ENCODE peak calls at places on chromosomes 2 and 18, in ten cellular contexts. F is pancreas; A is astrocyte of the cerebellum; Q is CD8-positive, alpha-beta memory T cell; T is NT2/D1; Z is uterus; Y is LNCaP clone FGC; W is fibroblast of mammary gland; D is GM23248; K is esophagus muscularis mucosa. O is an unnamed sample.
A peak's percentile ranks its signal among the peaks of the same experiment; 100 is the strongest.

GRCh38 chr18:63697261-63697660 is 5.5 kb upstream of the SERPINB11 start:
- DNase-seq in T (no peak), Z (no peak), Y (no peak), A (no peak), F (no peak), K (no peak), W (peak; percentile 11), Q (no peak), D (peak; percentile 44), O (no peak)

GRCh38 chr2:144516981-144517824 is 2.7 kb downstream of the ZEB2 start:
- DNase-seq in T (no peak), Q (peak; percentile 40), W (peak; percentile 97), K (no peak), D (peak; percentile 98), Z (peak; percentile 53), F (no peak), Y (no peak), A (peak; percentile 87), O (peak; percentile 24)

GRCh38 chr18:47035156-47035671 is at the start of gene ELOA2:
- DNase-seq in Q (no peak), A (no peak), Y (no peak), K (no peak), Z (no peak), W (no peak), F (no peak), T (no peak), D (no peak), O (no peak)

GRCh38 chr2:239260546-239261327 is 140.1 kb downstream of the HDAC4 start:
- DNase-seq in W (no peak), K (no peak), Q (no peak), D (no peak), Y (no peak), A (no peak), F (no peak), Z (no peak), T (no peak), O (no peak)

GRCh38 chr2:231554748-231555545 is 24.7 kb upstream of the NMUR1 start:
- DNase-seq in D (peak; percentile 45), Q (no peak), A (no peak), T (no peak), Z (peak; percentile 79), Y (no peak), K (no peak), W (peak; percentile 75), F (no peak), O (no peak)

GRCh38 chr2:109612991-109613921 is 510 bp downstream of the SEPTIN10 start:
- DNase-seq in Z (peak; percentile 71), Q (peak; percentile 8), K (no peak), T (no peak), W (peak; percentile 72), F (peak; percentile 54), D (peak; percentile 81), Y (no peak), A (peak; percentile 49), O (no peak)

GRCh38 chr2:110101280-110101844 is 14.3 kb downstream of the MALL start:
- DNase-seq in A (peak; percentile 99), F (peak; percentile 84), Q (no peak), W (peak; percentile 100), K (peak; percentile 94), Y (peak; percentile 46), D (peak; percentile 99), T (no peak), Z (peak; percentile 85), O (no peak)

GRCh38 chr18:62245699-62246098 is 58.6 kb downstream of the RELCH start:
- DNase-seq in T (no peak), Z (no peak), F (no peak), D (no peak), Q (no peak), K (no peak), W (no peak), A (no peak), Y (no peak), O (no peak)

GRCh38 chr2:135586148-135586547 is 54.9 kb downstream of the R3HDM1 start:
- DNase-seq in Y (no peak), Z (no peak), T (no peak), D (no peak), K (no peak), A (no peak), F (no peak), W (no peak), Q (no peak), O (no peak)

GRCh38 chr2:15337996-15338666 is 223.0 kb downstream of the NBAS start:
- DNase-seq in Z (no peak), A (no peak), D (no peak), Y (no peak), F (no peak), T (no peak), Q (no peak), K (no peak), W (peak; percentile 17), O (no peak)

GRCh38 chr18:51541230-51541629 is 343.7 kb upstream of the MEX3C start:
- DNase-seq in Z (no peak), Q (no peak), Y (no peak), F (no peak), D (no peak), W (no peak), T (no peak), K (no peak), A (no peak), O (no peak)

DNA sequence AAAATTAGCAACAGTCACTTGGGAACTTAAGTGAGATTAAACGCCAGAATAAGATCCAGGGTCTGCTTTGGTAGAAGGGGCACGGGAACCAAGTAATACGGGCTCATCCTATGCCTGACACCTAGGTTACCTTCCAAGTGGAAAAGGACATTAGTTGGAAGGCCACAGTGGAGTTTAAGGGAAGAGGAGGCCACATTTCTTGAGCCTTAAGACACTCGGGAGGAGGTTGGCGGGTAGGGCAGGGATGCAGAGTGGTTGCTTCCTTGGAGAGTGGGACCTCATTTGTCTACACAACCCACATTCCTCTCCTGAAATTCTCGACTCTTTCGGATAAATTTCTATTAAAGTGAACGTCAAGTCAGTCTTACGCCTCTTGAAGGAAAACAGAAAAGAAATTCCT is 510 bp upstream of the DNAH6 start:
- DNase-seq in Z (no peak), W (no peak), A (no peak), D (no peak), T (no peak), Q (no peak), Y (no peak), K (no peak), F (no peak), O (no peak)
- H3K4me3 ChIP-seq in Z (peak overlapping the region; percentile 39), W (peak overlapping the region; percentile 72), A (peak overlapping the region; percentile 54), D (peak overlapping the region; percentile 97), T (no peak overlapping the region), Q (peak overlapping the region; percentile 69), Y (peak overlapping the region; percentile 66), K (peak overlapping the region; percentile 55), F (no peak overlapping the region), O (no peak overlapping the region)

GRCh38 chr2:23452397-23452796 is 67.4 kb downstream of the KLHL29 start:
- DNase-seq in F (no peak), Z (no peak), T (no peak), Q (no peak), A (no peak), Y (no peak), W (no peak), D (no peak), K (no peak), O (no peak)

GRCh38 chr2:23454501-23455120 is 69.6 kb downstream of the KLHL29 start:
- DNase-seq in F (no peak), Y (no peak), D (no peak), Q (no peak), T (no peak), A (no peak), W (no peak), K (no peak), Z (no peak), O (no peak)

GRCh38 chr2:23453936-23454460 is 69.0 kb downstream of the KLHL29 start:
- DNase-seq in Y (no peak), Q (no peak), D (no peak), K (no peak), W (no peak), T (no peak), F (no peak), A (no peak), Z (no peak), O (no peak)

GRCh38 chr2:23449831-23450331 is 64.9 kb downstream of the KLHL29 start:
- DNase-seq in Z (no peak), W (peak; percentile 19), Q (no peak), T (no peak), D (peak; percentile 20), A (no peak), F (no peak), Y (no peak), K (no peak), O (no peak)

DNA sequence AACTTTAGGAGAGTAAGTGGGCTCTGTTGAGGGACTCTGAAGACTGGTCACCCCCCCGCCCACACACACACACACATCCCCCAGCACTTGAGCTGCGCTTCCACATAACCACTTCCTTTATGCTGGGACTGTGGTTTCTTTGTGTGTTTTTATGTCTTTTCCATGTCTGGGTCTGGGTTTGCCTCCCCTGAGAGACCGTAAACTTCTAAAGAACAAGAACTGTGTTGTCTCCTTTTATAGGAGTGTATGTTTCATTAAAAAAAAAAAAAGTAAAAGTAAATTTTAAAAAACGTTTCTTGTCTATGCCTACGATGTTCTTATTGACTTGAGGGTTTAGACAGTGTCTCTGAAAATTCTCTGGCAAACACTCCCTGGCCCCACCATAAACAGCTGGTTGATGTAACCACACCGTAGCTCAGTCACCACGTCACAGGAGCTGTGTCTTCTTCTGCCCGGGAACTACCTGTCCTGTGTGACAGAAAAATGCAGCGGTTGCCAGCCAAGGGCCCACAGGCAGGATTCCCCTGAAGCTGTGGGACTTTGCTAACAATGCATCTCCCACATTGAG is 68.0 kb downstream of the KLHL29 start:
- DNase-seq in K (no peak), W (peak; percentile 15), Z (no peak), F (no peak), Y (no peak), Q (peak; percentile 66), A (peak; percentile 23), D (no peak), T (no peak), O (no peak)
- H3K4me3 ChIP-seq in K (no peak overlapping the region), W (no peak overlapping the region), Z (no peak overlapping the region), F (no peak overlapping the region), Y (no peak overlapping the region), Q (no peak overlapping the region), A (no peak overlapping the region), D (no peak overlapping the region), T (no peak overlapping the region), O (no peak overlapping the region)

GRCh38 chr2:203914546-203915169 is 21.9 kb upstream of the ICOS start:
- DNase-seq in W (no peak), Q (no peak), F (no peak), T (no peak), A (no peak), Z (no peak), D (peak; percentile 34), K (no peak), Y (no peak), O (no peak)
- H3K4me3 ChIP-seq in W (no peak overlapping the region), Q (no peak overlapping the region), F (no peak overlapping the region), T (no peak overlapping the region), A (no peak overlapping the region), Z (no peak overlapping the region), D (peak overlapping the region; percentile 68), K (no peak overlapping the region), Y (no peak overlapping the region), O (no peak overlapping the region)

DNA sequence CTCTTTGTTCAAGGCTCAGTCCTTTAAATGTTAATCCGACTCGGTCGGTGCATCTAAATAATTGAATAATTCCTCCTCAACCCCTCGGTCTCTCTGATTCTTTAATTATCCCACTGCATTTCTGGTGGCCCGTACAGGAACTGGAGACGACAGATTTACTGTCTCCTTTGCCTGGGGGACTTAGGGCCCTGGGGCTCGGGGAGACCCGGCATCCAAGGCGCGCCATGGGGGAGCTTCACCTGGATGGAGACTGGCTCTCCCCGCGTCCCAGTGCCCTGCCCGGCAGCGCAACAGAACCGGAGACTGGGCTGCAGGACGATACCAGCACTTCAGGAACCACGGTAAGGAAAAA is 47.7 kb upstream of the SELENOI start:
- DNase-seq in Q (no peak), K (no peak), D (no peak), A (no peak), F (no peak), Y (no peak), T (no peak), Z (no peak), W (no peak), O (no peak)
- H3K4me3 ChIP-seq in Q (peak overlapping the region; percentile 84), K (peak overlapping the region; percentile 66), D (peak overlapping the region; percentile 82), A (no peak overlapping the region), F (no peak overlapping the region), Y (no peak overlapping the region), T (peak overlapping the region; percentile 37), Z (peak overlapping the region; percentile 43), W (no peak overlapping the region), O (no peak overlapping the region)

O was measured in GM12864.